ENCODE peak calls at places on chromosomes 4 and X, in five cellular contexts. P, Y, M, D and J are unnamed samples.

GRCh38 chr4:165909947-165910346 is 36.9 kb downstream of the TLL1 start:
- DNase-seq in P (no peak), Y (no peak), M (no peak), D (no peak), J (no peak)

GRCh38 chr4:148998719-148999118 is 556.5 kb upstream of the NR3C2 start:
- DNase-seq in P (peak; percentile 56), Y (no peak), M (peak; percentile 18), D (no peak), J (no peak)

GRCh38 chr4:26515936-26516335 is 25.7 kb upstream of the CCKAR start:
- DNase-seq in P (no peak), Y (no peak), M (no peak), D (no peak), J (no peak)

GRCh38 chr4:148327683-148328082 is 114.5 kb downstream of the NR3C2 start:
- DNase-seq in P (no peak), Y (no peak), M (no peak), D (no peak), J (no peak)

GRCh38 chrX:38163193-38163592 is 57.5 kb downstream of the SRPX start:
- DNase-seq in P (no peak), Y (no peak), M (no peak), D (no peak), J (no peak)

GRCh38 chrX:3609800-3610199 is 103.6 kb downstream of the PRKX start:
- DNase-seq in P (peak; percentile 84), Y (no peak), M (peak; percentile 66), D (no peak), J (no peak)

GRCh38 chr4:7134737-7135388 is 57.5 kb upstream of the SORCS2 start:
- DNase-seq in P (peak; percentile 94), Y (peak; percentile 13), M (peak; percentile 71), D (no peak), J (no peak)

GRCh38 chr4:13527192-13527982 is 16.9 kb downstream of the NKX3-2 start:
- DNase-seq in P (no peak), Y (no peak), M (no peak), D (no peak), J (no peak)

GRCh38 chrX:27619459-27619858 is 29.3 kb downstream of the DCAF8L2 start:
- DNase-seq in P (no peak), Y (no peak), M (peak; percentile 13), D (no peak), J (no peak)

GRCh38 chrX:8846271-8846670 is 45.1 kb upstream of the FAM9A start:
- DNase-seq in P (no peak), Y (no peak), M (no peak), D (no peak), J (no peak)

GRCh38 chr4:168917150-168917779 is 92.8 kb downstream of the CBR4 start:
- DNase-seq in P (peak; percentile 71), Y (peak; percentile 20), M (peak; percentile 31), D (no peak), J (no peak)

GRCh38 chr4:43435303-43435702 is 542.8 kb downstream of the GRXCR1 start:
- DNase-seq in P (no peak), Y (no peak), M (no peak), D (no peak), J (no peak)

GRCh38 chr4:27084685-27085356 is 224.2 kb downstream of the STIM2 start:
- DNase-seq in P (peak; percentile 26), Y (peak; percentile 54), M (no peak), D (peak; percentile 24), J (no peak)

GRCh38 chrX:13220916-13221315 is 98.9 kb downstream of the ATXN3L start:
- DNase-seq in P (peak; percentile 44), Y (no peak), M (peak; percentile 67), D (no peak), J (no peak)

GRCh38 chr4:161573836-161574235 is 590.0 kb downstream of the FSTL5 start:
- DNase-seq in P (no peak), Y (no peak), M (peak; percentile 65), D (no peak), J (no peak)

GRCh38 chr4:7956306-7957112 is 16.8 kb upstream of the AFAP1 start:
- DNase-seq in P (peak; percentile 84), Y (no peak), M (peak; percentile 94), D (no peak), J (peak; percentile 22)

GRCh38 chr4:54593795-54594194 is 64.0 kb upstream of the KIT start:
- DNase-seq in P (no peak), Y (no peak), M (no peak), D (no peak), J (no peak)

GRCh38 chrX:11786862-11787261 is 28.8 kb downstream of the MSL3 start:
- DNase-seq in P (no peak), Y (no peak), M (no peak), D (no peak), J (no peak)

GRCh38 chrX:79524642-79525041 is 157.5 kb upstream of the ITM2A start:
- DNase-seq in P (peak; percentile 2), Y (no peak), M (no peak), D (no peak), J (no peak)

GRCh38 chr4:148021706-148022105 is 289.8 kb downstream of the ARHGAP10 start:
- DNase-seq in P (no peak), Y (no peak), M (no peak), D (no peak), J (no peak)

GRCh38 chrX:54923376-54923775 is 2.8 kb downstream of the TRO start:
- DNase-seq in P (no peak), Y (no peak), M (no peak), D (no peak), J (no peak)

GRCh38 chr4:113740857-113741379 is 20.6 kb downstream of the CAMK2D start:
- DNase-seq in P (no peak), Y (no peak), M (peak; percentile 18), D (no peak), J (no peak)

GRCh38 chr4:153589703-153590595 is 94.1 kb upstream of the TLR2 start:
- DNase-seq in P (no peak), Y (no peak), M (no peak), D (no peak), J (no peak)

GRCh38 chrX:41695464-41695863 is 6.7 kb downstream of the GPR34 start:
- DNase-seq in P (peak; percentile 39), Y (no peak), M (peak; percentile 11), D (no peak), J (no peak)

GRCh38 chrX:132615396-132616131 is 126.7 kb upstream of the MBNL3 start:
- DNase-seq in P (peak; percentile 45), Y (peak; percentile 24), M (no peak), D (peak; percentile 53), J (peak; percentile 11)

GRCh38 chr4:152959080-152959479 is 23.0 kb downstream of the FHDC1 start:
- DNase-seq in P (no peak), Y (no peak), M (no peak), D (no peak), J (no peak)

GRCh38 chrX:106955004-106955772 is 35.0 kb downstream of the CLDN2 start:
- DNase-seq in P (peak; percentile 56), Y (no peak), M (no peak), D (no peak), J (no peak)

GRCh38 chr4:76562161-76562560 is 127.1 kb downstream of the SHROOM3 start:
- DNase-seq in P (peak; percentile 79), Y (no peak), M (peak; percentile 29), D (no peak), J (no peak)

GRCh38 chr4:186201535-186202230 is 10.3 kb downstream of the CYP4V2 start:
- DNase-seq in P (peak; percentile 54), Y (no peak), M (no peak), D (peak; percentile 78), J (peak; percentile 41)

GRCh38 chr4:174394915-174395314 is 111.2 kb downstream of the CEP44 start:
- DNase-seq in P (peak; percentile 73), Y (no peak), M (peak; percentile 55), D (no peak), J (no peak)

GRCh38 chr4:80016506-80016905 is 56.5 kb downstream of the ANTXR2 start:
- DNase-seq in P (peak; percentile 45), Y (no peak), M (no peak), D (no peak), J (no peak)

GRCh38 chrX:2523911-2524310 is 23.1 kb upstream of the DHRSX start:
- DNase-seq in P (no peak), Y (no peak), M (no peak), D (no peak), J (no peak)